ENCODE peak calls at places on chromosomes 3 and 15, in eight cellular contexts. One of them, this sample, is unnamed.
A peak's percentile ranks its signal among the peaks of the same experiment; 100 is the strongest.

GRCh38 chr3:152241142-152242067 is 27.3 kb upstream of the MBNL1 start:
- DNase-seq in GM23248: no peak
- DNase-seq in neural progenitor cell: no peak
- DNase-seq in stimulated activated naive B cell treated with anti-CD40 and anti-IgM and Interleukin-4, amounts not matched to agents 10 μg/mL and 1 μg/mL and 100 μg/mL, for 72 hours: no peak
- DNase-seq in NCI-H1092 treated with DMSO at 0.1 percent for 48 hours: no peak
- DNase-seq in activated T-cell treated with anti-CD3 and anti-CD28 coated beads for 1 hour: no peak
- DNase-seq in IMR-90: no peak
- DNase-seq in fibroblast of villous mesenchyme: peak; percentile 48
- DNase-seq in this sample: no peak

GRCh38 chr15:72182673-72183072 is 14.9 kb downstream of the GRAMD2A start:
- DNase-seq in NCI-H1092 treated with DMSO at 0.1 percent for 48 hours: no peak
- DNase-seq in IMR-90: no peak
- DNase-seq in neural progenitor cell: no peak
- DNase-seq in activated T-cell treated with anti-CD3 and anti-CD28 coated beads for 1 hour: no peak
- DNase-seq in fibroblast of villous mesenchyme: peak; percentile 28
- DNase-seq in GM23248: no peak
- DNase-seq in stimulated activated naive B cell treated with anti-CD40 and anti-IgM and Interleukin-4, amounts not matched to agents 10 μg/mL and 1 μg/mL and 100 μg/mL, for 72 hours: no peak
- DNase-seq in this sample: no peak

GRCh38 chr15:85795669-85796305 is 1.1 kb upstream of the KLHL25 start:
- DNase-seq in fibroblast of villous mesenchyme: no peak
- DNase-seq in NCI-H1092 treated with DMSO at 0.1 percent for 48 hours: no peak
- DNase-seq in activated T-cell treated with anti-CD3 and anti-CD28 coated beads for 1 hour: no peak
- DNase-seq in GM23248: no peak
- DNase-seq in stimulated activated naive B cell treated with anti-CD40 and anti-IgM and Interleukin-4, amounts not matched to agents 10 μg/mL and 1 μg/mL and 100 μg/mL, for 72 hours: no peak
- DNase-seq in IMR-90: no peak
- DNase-seq in neural progenitor cell: no peak
- DNase-seq in this sample: no peak

GRCh38 chr3:130658666-130659065 is 88.0 kb downstream of the PIK3R4 start:
- DNase-seq in IMR-90: peak; percentile 36
- DNase-seq in fibroblast of villous mesenchyme: peak; percentile 44
- DNase-seq in neural progenitor cell: no peak
- DNase-seq in NCI-H1092 treated with DMSO at 0.1 percent for 48 hours: no peak
- DNase-seq in stimulated activated naive B cell treated with anti-CD40 and anti-IgM and Interleukin-4, amounts not matched to agents 10 μg/mL and 1 μg/mL and 100 μg/mL, for 72 hours: no peak
- DNase-seq in activated T-cell treated with anti-CD3 and anti-CD28 coated beads for 1 hour: no peak
- DNase-seq in GM23248: peak; percentile 63
- DNase-seq in this sample: peak; percentile 27

GRCh38 chr15:85785887-85786777 is 8.6 kb downstream of the KLHL25 start:
- DNase-seq in neural progenitor cell: no peak
- DNase-seq in stimulated activated naive B cell treated with anti-CD40 and anti-IgM and Interleukin-4, amounts not matched to agents 10 μg/mL and 1 μg/mL and 100 μg/mL, for 72 hours: no peak
- DNase-seq in fibroblast of villous mesenchyme: peak; percentile 37
- DNase-seq in NCI-H1092 treated with DMSO at 0.1 percent for 48 hours: peak; percentile 69
- DNase-seq in GM23248: peak; percentile 78
- DNase-seq in activated T-cell treated with anti-CD3 and anti-CD28 coated beads for 1 hour: no peak
- DNase-seq in IMR-90: peak; percentile 58
- DNase-seq in this sample: peak; percentile 64

GRCh38 chr15:40598672-40599071 is 4.6 kb downstream of the KNL1 start:
- DNase-seq in neural progenitor cell: no peak
- DNase-seq in NCI-H1092 treated with DMSO at 0.1 percent for 48 hours: no peak
- DNase-seq in activated T-cell treated with anti-CD3 and anti-CD28 coated beads for 1 hour: no peak
- DNase-seq in IMR-90: no peak
- DNase-seq in fibroblast of villous mesenchyme: no peak
- DNase-seq in GM23248: no peak
- DNase-seq in stimulated activated naive B cell treated with anti-CD40 and anti-IgM and Interleukin-4, amounts not matched to agents 10 μg/mL and 1 μg/mL and 100 μg/mL, for 72 hours: no peak
- DNase-seq in this sample: no peak

GRCh38 chr15:59237119-59237853 is 30.6 kb downstream of the LDHAL6B start:
- DNase-seq in stimulated activated naive B cell treated with anti-CD40 and anti-IgM and Interleukin-4, amounts not matched to agents 10 μg/mL and 1 μg/mL and 100 μg/mL, for 72 hours: peak; percentile 54
- DNase-seq in activated T-cell treated with anti-CD3 and anti-CD28 coated beads for 1 hour: no peak
- DNase-seq in fibroblast of villous mesenchyme: no peak
- DNase-seq in IMR-90: no peak
- DNase-seq in GM23248: peak; percentile 21
- DNase-seq in neural progenitor cell: no peak
- DNase-seq in NCI-H1092 treated with DMSO at 0.1 percent for 48 hours: no peak
- DNase-seq in this sample: no peak

GRCh38 chr15:80957556-80957955 is 32.1 kb downstream of the MESD start:
- DNase-seq in fibroblast of villous mesenchyme: no peak
- DNase-seq in NCI-H1092 treated with DMSO at 0.1 percent for 48 hours: no peak
- DNase-seq in neural progenitor cell: no peak
- DNase-seq in GM23248: peak; percentile 25
- DNase-seq in activated T-cell treated with anti-CD3 and anti-CD28 coated beads for 1 hour: no peak
- DNase-seq in stimulated activated naive B cell treated with anti-CD40 and anti-IgM and Interleukin-4, amounts not matched to agents 10 μg/mL and 1 μg/mL and 100 μg/mL, for 72 hours: no peak
- DNase-seq in IMR-90: peak; percentile 22
- DNase-seq in this sample: no peak

GRCh38 chr15:52121896-52122295 is 9.3 kb upstream of the BCL2L10 start:
- DNase-seq in NCI-H1092 treated with DMSO at 0.1 percent for 48 hours: no peak
- DNase-seq in IMR-90: peak; percentile 59
- DNase-seq in GM23248: no peak
- DNase-seq in stimulated activated naive B cell treated with anti-CD40 and anti-IgM and Interleukin-4, amounts not matched to agents 10 μg/mL and 1 μg/mL and 100 μg/mL, for 72 hours: no peak
- DNase-seq in fibroblast of villous mesenchyme: peak; percentile 79
- DNase-seq in neural progenitor cell: no peak
- DNase-seq in activated T-cell treated with anti-CD3 and anti-CD28 coated beads for 1 hour: no peak
- DNase-seq in this sample: no peak

GRCh38 chr15:58269455-58270414 is 131.6 kb downstream of the AQP9 start:
- DNase-seq in IMR-90: peak; percentile 71
- DNase-seq in neural progenitor cell: peak; percentile 80
- DNase-seq in stimulated activated naive B cell treated with anti-CD40 and anti-IgM and Interleukin-4, amounts not matched to agents 10 μg/mL and 1 μg/mL and 100 μg/mL, for 72 hours: no peak
- DNase-seq in fibroblast of villous mesenchyme: peak; percentile 75
- DNase-seq in activated T-cell treated with anti-CD3 and anti-CD28 coated beads for 1 hour: no peak
- DNase-seq in NCI-H1092 treated with DMSO at 0.1 percent for 48 hours: peak; percentile 59
- DNase-seq in GM23248: peak; percentile 77
- DNase-seq in this sample: peak; percentile 78

GRCh38 chr3:107411779-107412178 is 34.5 kb downstream of the CCDC54 start:
- DNase-seq in stimulated activated naive B cell treated with anti-CD40 and anti-IgM and Interleukin-4, amounts not matched to agents 10 μg/mL and 1 μg/mL and 100 μg/mL, for 72 hours: no peak
- DNase-seq in GM23248: no peak
- DNase-seq in IMR-90: no peak
- DNase-seq in neural progenitor cell: no peak
- DNase-seq in activated T-cell treated with anti-CD3 and anti-CD28 coated beads for 1 hour: no peak
- DNase-seq in fibroblast of villous mesenchyme: no peak
- DNase-seq in NCI-H1092 treated with DMSO at 0.1 percent for 48 hours: no peak
- DNase-seq in this sample: no peak

GRCh38 chr15:78508272-78508671 is 895 bp downstream of the HYKK start:
- DNase-seq in NCI-H1092 treated with DMSO at 0.1 percent for 48 hours: no peak
- DNase-seq in stimulated activated naive B cell treated with anti-CD40 and anti-IgM and Interleukin-4, amounts not matched to agents 10 μg/mL and 1 μg/mL and 100 μg/mL, for 72 hours: no peak
- DNase-seq in IMR-90: no peak
- DNase-seq in activated T-cell treated with anti-CD3 and anti-CD28 coated beads for 1 hour: no peak
- DNase-seq in neural progenitor cell: peak; percentile 4
- DNase-seq in GM23248: no peak
- DNase-seq in fibroblast of villous mesenchyme: no peak
- DNase-seq in this sample: no peak

GRCh38 chr3:127411083-127411727 is 123.4 kb upstream of the PRR20G start:
- DNase-seq in neural progenitor cell: no peak
- DNase-seq in activated T-cell treated with anti-CD3 and anti-CD28 coated beads for 1 hour: no peak
- DNase-seq in NCI-H1092 treated with DMSO at 0.1 percent for 48 hours: peak; percentile 38
- DNase-seq in GM23248: no peak
- DNase-seq in stimulated activated naive B cell treated with anti-CD40 and anti-IgM and Interleukin-4, amounts not matched to agents 10 μg/mL and 1 μg/mL and 100 μg/mL, for 72 hours: no peak
- DNase-seq in fibroblast of villous mesenchyme: no peak
- DNase-seq in IMR-90: no peak
- DNase-seq in this sample: no peak

GRCh38 chr3:177338697-177339219 is 141.5 kb upstream of the TBL1XR1 start:
- DNase-seq in IMR-90: peak; percentile 65
- DNase-seq in GM23248: peak; percentile 47
- DNase-seq in neural progenitor cell: no peak
- DNase-seq in activated T-cell treated with anti-CD3 and anti-CD28 coated beads for 1 hour: no peak
- DNase-seq in fibroblast of villous mesenchyme: peak; percentile 92
- DNase-seq in stimulated activated naive B cell treated with anti-CD40 and anti-IgM and Interleukin-4, amounts not matched to agents 10 μg/mL and 1 μg/mL and 100 μg/mL, for 72 hours: no peak
- DNase-seq in NCI-H1092 treated with DMSO at 0.1 percent for 48 hours: no peak
- DNase-seq in this sample: peak; percentile 47

This sample was measured in GM03348.